ENCODE peak calls at places on chromosomes 5 and 9, in five cellular contexts. I is right cardiac atrium, N is stomach, T is MCF 10A, V is RKO. C is an unnamed sample.

GRCh38 chr9:93028448-93029006 is 30.0 kb upstream of the SUSD3 start:
- DNase-seq in I (peak; percentile 5), N (no peak), T (peak; percentile 8), V (no peak), C (no peak)

GRCh38 chr9:2639786-2640185 is 18.2 kb downstream of the VLDLR start:
- DNase-seq in I (no peak), N (no peak), T (no peak), V (no peak), C (no peak)

GRCh38 chr5:174759091-174759490 is 34.7 kb downstream of the MSX2 start:
- DNase-seq in I (no peak), N (no peak), T (no peak), V (no peak), C (no peak)

GRCh38 chr5:53543401-53543800 is 17.0 kb upstream of the NDUFS4 start:
- DNase-seq in I (no peak), N (no peak), T (no peak), V (no peak), C (no peak)

GRCh38 chr9:100601216-100601615 is 23.3 kb downstream of the CAVIN4 start:
- DNase-seq in I (no peak), N (peak; percentile 40), T (peak; percentile 71), V (peak; percentile 79), C (peak; percentile 73)

GRCh38 chr5:111326551-111326950 is 102.4 kb downstream of the CAMK4 start:
- DNase-seq in I (no peak), N (no peak), T (no peak), V (no peak), C (no peak)

GRCh38 chr9:95783426-95783975 is 92.0 kb upstream of the ERCC6L2 start:
- DNase-seq in I (no peak), N (no peak), T (peak; percentile 82), V (no peak), C (no peak)

GRCh38 chr9:32251539-32251938 is 132.9 kb upstream of the ACO1 start:
- DNase-seq in I (no peak), N (peak; percentile 41), T (peak; percentile 85), V (peak; percentile 77), C (peak; percentile 60)

GRCh38 chr9:106784076-106784475 is 78.9 kb upstream of the ZNF462 start:
- DNase-seq in I (no peak), N (no peak), T (no peak), V (no peak), C (no peak)